ENCODE peak calls at places on chromosomes 13 and 19, in ten cellular contexts. S is A549, Q is thoracic aorta, B is type B pancreatic cell, F is colonic mucosa, A is BJ, M is omental fat pad, I is fibroblast of pulmonary artery, D is testis, K is PC-9. G is an unnamed sample.

GRCh38 chr13:94996445-94996844 is 284.1 kb upstream of the SOX21 start:
- DNase-seq in S (no peak), F (no peak), I (no peak), M (no peak), A (no peak), B (no peak), D (no peak), K (no peak), Q (no peak), G (no peak)

GRCh38 chr19:5789201-5789795 is 1.7 kb downstream of the DUS3L start:
- DNase-seq in F (no peak), D (no peak), B (no peak), K (no peak), I (no peak), S (no peak), Q (no peak), M (no peak), A (no peak), G (no peak)

GRCh38 chr19:17807731-17808316 is 12.9 kb downstream of the B3GNT3 start:
- DNase-seq in F (no peak), D (no peak), K (no peak), Q (no peak), S (no peak), I (no peak), B (no peak), A (no peak), M (no peak), G (no peak)

GRCh38 chr13:84543976-84544375 is 661.7 kb upstream of the SLITRK1 start:
- DNase-seq in S (no peak), F (no peak), Q (no peak), M (no peak), I (no peak), A (no peak), B (no peak), K (no peak), D (no peak), G (no peak)

GRCh38 chr13:66977156-66977555 is 253.0 kb downstream of the PCDH9 start:
- DNase-seq in M (no peak), I (no peak), S (no peak), Q (no peak), F (no peak), K (no peak), A (no peak), D (no peak), B (no peak), G (no peak)

GRCh38 chr13:58452123-58452623 is 820.6 kb downstream of the PCDH17 start:
- DNase-seq in I (peak; percentile 54), D (no peak), K (no peak), F (no peak), A (no peak), S (no peak), Q (no peak), M (no peak), B (no peak), G (no peak)

GRCh38 chr19:3580156-3580955 is 4.9 kb upstream of the GIPC3 start:
- DNase-seq in F (no peak), B (no peak), I (peak; percentile 95), D (no peak), A (peak; percentile 76), Q (no peak), S (no peak), K (no peak), M (no peak), G (no peak)

GRCh38 chr19:510606-511100 is 3.4 kb downstream of the TPGS1 start:
- DNase-seq in A (no peak), Q (no peak), I (peak; percentile 92), S (peak; percentile 54), K (peak; percentile 74), D (peak; percentile 70), F (peak; percentile 88), M (peak; percentile 58), B (peak; percentile 95), G (peak; percentile 83)

GRCh38 chr19:32876919-32877285 is 7.3 kb upstream of the SLC7A9 start:
- DNase-seq in Q (no peak), M (no peak), F (peak; percentile 27), D (no peak), I (peak; percentile 13), B (peak; percentile 36), S (no peak), K (peak; percentile 47), A (peak; percentile 86), G (no peak)

GRCh38 chr19:4066682-4067395 is at the start of gene ZBTB7A:
- DNase-seq in K (peak; percentile 66), A (no peak), F (peak; percentile 88), M (peak; percentile 65), D (peak; percentile 91), I (peak; percentile 73), B (no peak), Q (peak; percentile 80), S (peak; percentile 70), G (peak; percentile 60)

GRCh38 chr19:55165952-55166529 is 372 bp downstream of the DNAAF3 start:
- DNase-seq in B (no peak), Q (no peak), S (peak; percentile 93), D (peak; percentile 84), K (peak; percentile 89), A (no peak), M (no peak), I (peak; percentile 84), F (peak; percentile 56), G (peak; percentile 94)

GRCh38 chr13:91399189-91400093 is 1.0 kb downstream of the GPC5 start:
- DNase-seq in M (no peak), B (no peak), S (no peak), A (no peak), D (peak; percentile 22), I (no peak), F (no peak), Q (no peak), K (no peak), G (no peak)

GRCh38 chr19:35986664-35987570 is 8.1 kb upstream of the SDHAF1 start:
- DNase-seq in I (no peak), Q (no peak), D (peak; percentile 32), B (no peak), A (no peak), F (peak; percentile 40), S (peak; percentile 81), M (no peak), K (no peak), G (peak; percentile 49)

GRCh38 chr13:100106005-100106404 is 17.1 kb downstream of the PCCA start:
- DNase-seq in B (no peak), K (no peak), I (no peak), F (no peak), D (no peak), A (no peak), S (no peak), M (no peak), Q (no peak), G (no peak)

GRCh38 chr19:34254552-34255432 is at the start of gene GARRE1:
- DNase-seq in D (peak; percentile 91), B (peak; percentile 73), K (peak; percentile 75), A (no peak), I (peak; percentile 56), S (peak; percentile 96), F (peak; percentile 41), Q (no peak), M (no peak), G (peak; percentile 94)

GRCh38 chr19:35120898-35121297 is 5.3 kb downstream of the FXYD3 start:
- DNase-seq in I (no peak), Q (no peak), D (no peak), S (no peak), M (no peak), K (no peak), B (no peak), A (no peak), F (peak; percentile 80), G (peak; percentile 55)

GRCh38 chr19:33797821-33798633 is 1.4 kb downstream of the KCTD15 start:
- DNase-seq in B (no peak), S (peak; percentile 67), K (no peak), Q (no peak), F (peak; percentile 84), D (peak; percentile 66), M (no peak), A (no peak), I (peak; percentile 52), G (peak; percentile 22)

GRCh38 chr19:1590641-1591397 is 1.8 kb downstream of the MBD3 start:
- DNase-seq in A (no peak), D (no peak), B (no peak), K (no peak), M (no peak), F (no peak), I (peak; percentile 26), Q (no peak), S (no peak), G (peak; percentile 43)

GRCh38 chr19:36113895-36114762 is 546 bp downstream of the POLR2I start:
- DNase-seq in K (peak; percentile 33), D (peak; percentile 32), B (no peak), F (no peak), I (peak; percentile 29), A (no peak), M (no peak), Q (no peak), S (peak; percentile 63), G (no peak)

DNA sequence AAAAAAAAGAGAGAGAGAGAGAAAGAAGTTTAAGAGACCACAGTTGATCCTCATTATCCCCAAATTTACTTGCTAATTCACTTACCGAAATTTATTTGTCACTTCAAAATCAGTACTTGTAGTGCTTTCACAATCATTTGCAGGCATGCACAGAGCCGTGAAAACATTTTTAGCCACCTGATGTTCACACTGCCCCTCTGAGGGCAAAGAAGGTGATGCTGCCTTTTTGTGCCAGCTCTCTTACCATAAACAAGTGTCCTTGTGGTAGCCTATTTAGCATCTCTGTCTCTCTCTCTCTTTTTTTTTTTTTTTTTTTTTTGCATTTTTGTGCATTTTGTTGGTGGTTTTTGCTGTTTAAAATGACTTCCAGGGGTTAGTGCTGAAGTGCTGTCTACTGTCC is 24.0 kb upstream of the CASP14 start:
- DNase-seq in F (no peak), Q (no peak), D (peak; percentile 47), I (no peak), K (no peak), M (no peak), A (no peak), S (peak; percentile 31), B (no peak), G (peak; percentile 4)
- TF ChIP-seq CTCF in F (no peak), Q (no peak), D (no peak), I (no peak), K (peak; percentile 64), M (no peak), A (no peak), S (peak; percentile 10), B (peak; percentile 41), G (no peak)

GRCh38 chr19:45217957-45218334 is 27.3 kb downstream of the EXOC3L2 start:
- DNase-seq in D (no peak), F (no peak), S (no peak), B (no peak), M (no peak), I (no peak), K (no peak), Q (no peak), A (no peak), G (no peak)
- TF ChIP-seq CTCF in D (no peak), F (no peak), S (no peak), B (no peak), M (no peak), I (no peak), K (no peak), Q (no peak), A (no peak), G (no peak)

GRCh38 chr13:20559659-20560356 is 7.1 kb upstream of the IFT88 start:
- DNase-seq in A (no peak), K (no peak), F (no peak), S (no peak), D (no peak), I (no peak), M (no peak), B (no peak), Q (no peak), G (no peak)
- TF ChIP-seq CTCF in A (no peak), K (no peak), F (no peak), S (no peak), D (no peak), I (no peak), M (no peak), B (no peak), Q (no peak), G (no peak)

GRCh38 chr19:38274734-38275133 is 10.4 kb downstream of the SPINT2 start:
- DNase-seq in K (no peak), A (no peak), D (peak; percentile 45), B (no peak), S (no peak), M (no peak), F (peak; percentile 58), Q (no peak), I (no peak), G (no peak)
- TF ChIP-seq CTCF in K (no peak), A (no peak), D (no peak), B (no peak), S (no peak), M (no peak), F (no peak), Q (no peak), I (no peak), G (no peak)